ENCODE peak calls at places on chromosomes 1 and 21, in six cellular contexts. Y is dorsolateral prefrontal cortex, M is AG20443, F is Daoy, B is A549, S is T-helper 1 cell. X is an unnamed sample.

GRCh38 chr1:59972216-59972924 is 45.8 kb upstream of the CYP2J2 start:
- DNase-seq in B (no peak), S (no peak), M (peak; percentile 42), F (no peak), Y (no peak), X (no peak)

GRCh38 chr1:154705544-154705943 is 97.6 kb upstream of the ADAR start:
- DNase-seq in M (no peak), F (no peak), B (no peak), Y (no peak), S (no peak), X (no peak)

GRCh38 chr1:111656093-111657017 is 36.8 kb downstream of the RAP1A start:
- DNase-seq in Y (no peak), F (peak; percentile 51), B (peak; percentile 30), S (no peak), M (peak; percentile 68), X (peak; percentile 31)

GRCh38 chr21:45455321-45456013 is 50.5 kb downstream of the COL18A1 start:
- DNase-seq in S (no peak), Y (no peak), F (peak; percentile 69), M (peak; percentile 90), B (no peak), X (no peak)

GRCh38 chr1:109751531-109752260 is 10.9 kb upstream of the GSTM3 start:
- DNase-seq in S (no peak), M (no peak), B (no peak), Y (no peak), F (no peak), X (no peak)

GRCh38 chr1:5595531-5596170 is 396.6 kb downstream of the NPHP4 start:
- DNase-seq in F (no peak), M (no peak), B (no peak), S (no peak), Y (no peak), X (no peak)

GRCh38 chr21:42393443-42393950 is 2.4 kb downstream of the TMPRSS3 start:
- DNase-seq in Y (no peak), F (no peak), B (no peak), S (no peak), M (no peak), X (no peak)

GRCh38 chr1:2355408-2356261 is 35.7 kb downstream of the MORN1 start:
- DNase-seq in S (no peak), F (no peak), B (no peak), M (no peak), Y (no peak), X (no peak)

GRCh38 chr1:18285533-18285924 is 177.9 kb downstream of the IGSF21 start:
- DNase-seq in S (no peak), Y (no peak), F (no peak), M (no peak), B (no peak), X (no peak)

GRCh38 chr1:230289350-230289644 is 136.8 kb downstream of the PGBD5 start:
- DNase-seq in F (no peak), M (no peak), Y (no peak), B (no peak), S (no peak), X (no peak)

GRCh38 chr1:43902058-43902831 is 31.4 kb upstream of the ARTN start:
- DNase-seq in S (no peak), M (no peak), Y (no peak), B (no peak), F (no peak), X (no peak)

GRCh38 chr21:22456241-22456640 is 1458.0 kb downstream of the NCAM2 start:
- DNase-seq in S (no peak), Y (no peak), F (no peak), B (no peak), M (no peak), X (no peak)

GRCh38 chr1:86703696-86704455 is 500 bp upstream of the SH3GLB1 start:
- DNase-seq in B (no peak), F (peak; percentile 68), M (no peak), S (peak; percentile 69), Y (no peak), X (no peak)

GRCh38 chr1:154493276-154493675 is 8.7 kb upstream of the TDRD10 start:
- DNase-seq in B (no peak), Y (no peak), M (no peak), S (peak; percentile 52), F (no peak), X (no peak)

GRCh38 chr1:20574686-20575543 is 14.0 kb upstream of the CDA start:
- DNase-seq in Y (peak; percentile 67), B (peak; percentile 80), F (peak; percentile 91), M (peak; percentile 94), S (peak; percentile 33), X (peak; percentile 90)

GRCh38 chr1:203048086-203048485 is 21.8 kb downstream of the PPFIA4 start:
- DNase-seq in Y (no peak), F (no peak), S (no peak), B (no peak), M (no peak), X (no peak)

GRCh38 chr1:9659328-9659727 is 7.8 kb downstream of the PIK3CD start:
- DNase-seq in Y (no peak), M (peak; percentile 84), S (no peak), B (no peak), F (peak; percentile 52), X (peak; percentile 41)

GRCh38 chr1:219660666-219661463 is 48.0 kb upstream of the ZC3H11B start:
- DNase-seq in S (peak; percentile 45), F (peak; percentile 94), B (peak; percentile 61), M (peak; percentile 80), Y (peak; percentile 93), X (peak; percentile 91)

GRCh38 chr1:8669608-8670335 is 147.7 kb downstream of the RERE start:
- DNase-seq in B (no peak), M (no peak), Y (no peak), F (no peak), S (peak; percentile 38), X (peak; percentile 56)

GRCh38 chr1:67883069-67883468 is 49.8 kb upstream of the GNG12 start:
- DNase-seq in S (no peak), B (peak; percentile 27), Y (no peak), F (peak; percentile 83), M (peak; percentile 55), X (no peak)

GRCh38 chr1:203467550-203467921 is 8.1 kb upstream of the PRELP start:
- DNase-seq in F (no peak), B (no peak), Y (no peak), S (no peak), M (no peak), X (no peak)

GRCh38 chr1:22562584-22563551 is at the start of gene EPHA8:
- DNase-seq in B (no peak), F (no peak), S (no peak), M (peak; percentile 38), Y (no peak), X (no peak)

GRCh38 chr1:56824956-56825355 is 5.8 kb upstream of the FYB2 start:
- DNase-seq in Y (no peak), F (no peak), S (no peak), B (no peak), M (no peak), X (no peak)

GRCh38 chr1:108357802-108358201 is 92.3 kb upstream of the NBPF6 start:
- DNase-seq in F (no peak), S (no peak), Y (no peak), B (no peak), M (no peak), X (peak; percentile 18)

GRCh38 chr1:91827094-91828006 is 58.6 kb downstream of the TGFBR3 start:
- DNase-seq in Y (no peak), F (peak; percentile 19), M (peak; percentile 29), S (no peak), B (peak; percentile 24), X (no peak)

GRCh38 chr1:55610203-55610602 is 395.0 kb upstream of the USP24 start:
- DNase-seq in Y (no peak), S (no peak), M (no peak), F (no peak), B (no peak), X (no peak)

GRCh38 chr1:245270063-245270462 is 115.3 kb downstream of the KIF26B start:
- DNase-seq in Y (no peak), S (no peak), B (no peak), F (no peak), M (no peak), X (no peak)

X was measured in A673.